ENCODE peak calls at places on chromosomes 13 and 19, in ten cellular contexts. M is tibial artery, S is thyroid gland, V is fibroblast of pulmonary artery, T is colonic mucosa, X is left ventricle myocardium inferior, P is dorsolateral prefrontal cortex, D is ovary, U is AG09309, K is retinal pigment epithelial cell. A is an unnamed sample.

GRCh38 chr19:6056801-6057650 is 53.3 kb downstream of the RFX2 start:
- DNase-seq in X (peak), P (peak), V (peak), D (peak), S (peak), U (peak), K (peak), T (peak), M (peak), A (peak)

GRCh38 chr13:76754414-76754813 is 131.8 kb downstream of the KCTD12 start:
- DNase-seq in V (peak), P (no peak), D (no peak), K (no peak), M (no peak), S (peak), T (no peak), X (no peak), U (no peak), A (no peak)

GRCh38 chr13:72963762-72964161 is 95.0 kb upstream of the KLF5 start:
- DNase-seq in M (no peak), X (no peak), U (no peak), T (no peak), V (no peak), K (no peak), S (no peak), D (no peak), P (no peak), A (no peak)

GRCh38 chr19:34832581-34833112 is 59.6 kb upstream of the ZNF599 start:
- DNase-seq in T (no peak), K (no peak), U (no peak), V (no peak), P (no peak), D (no peak), X (no peak), S (no peak), M (no peak), A (no peak)

GRCh38 chr13:35140321-35140720 is 198.3 kb downstream of the NBEA start:
- DNase-seq in K (no peak), S (no peak), M (no peak), X (no peak), U (no peak), P (no peak), V (no peak), D (no peak), T (no peak), A (no peak)

GRCh38 chr19:41588497-41589209 is 12.7 kb downstream of the CEACAM21 start:
- DNase-seq in K (no peak), M (no peak), X (no peak), V (peak), D (no peak), U (no peak), S (no peak), P (no peak), T (no peak), A (no peak)

GRCh38 chr13:101649490-101650126 is 197.1 kb downstream of the ITGBL1 start:
- DNase-seq in V (peak), M (no peak), D (no peak), S (no peak), U (no peak), P (no peak), K (peak), T (no peak), X (no peak), A (no peak)

GRCh38 chr19:40228863-40229262 is 2.4 kb upstream of the CCNP start:
- DNase-seq in X (no peak), K (no peak), P (no peak), V (no peak), U (no peak), T (no peak), M (no peak), D (no peak), S (no peak), A (no peak)

GRCh38 chr19:42191855-42192254 is 25.6 kb downstream of the DEDD2 start:
- DNase-seq in U (peak), D (no peak), T (peak), X (no peak), M (no peak), V (peak), P (no peak), K (no peak), S (no peak), A (no peak)

GRCh38 chr13:105774739-105775460 is 760.6 kb downstream of the EFNB2 start:
- DNase-seq in P (no peak), X (no peak), U (no peak), D (no peak), M (no peak), V (no peak), S (no peak), K (peak), T (no peak), A (no peak)

GRCh38 chr13:20997301-20998061 is 63.9 kb downstream of the LATS2 start:
- DNase-seq in P (no peak), T (no peak), V (peak), X (peak), M (no peak), U (peak), K (peak), S (no peak), D (no peak), A (no peak)

GRCh38 chr13:72643339-72643989 is 84.0 kb downstream of the MZT1 start:
- DNase-seq in S (peak), X (peak), D (no peak), K (no peak), T (peak), U (peak), P (peak), V (peak), M (no peak), A (no peak)

GRCh38 chr19:35149463-35149862 is 5.1 kb upstream of the FXYD5 start:
- DNase-seq in U (no peak), M (no peak), K (no peak), D (no peak), S (no peak), T (no peak), X (no peak), V (no peak), P (no peak), A (no peak)

GRCh38 chr19:10808937-10809655 is 26.9 kb downstream of the TMED1 start:
- DNase-seq in S (no peak), X (no peak), U (peak), M (no peak), K (no peak), D (no peak), T (no peak), P (no peak), V (peak), A (no peak)

GRCh38 chr13:100589178-100589725 is 663 bp upstream of the GGACT start:
- DNase-seq in X (no peak), P (no peak), T (no peak), S (no peak), M (no peak), D (no peak), V (no peak), K (no peak), U (no peak), A (no peak)

GRCh38 chr13:19597523-19597922 is 35.9 kb upstream of the MPHOSPH8 start:
- DNase-seq in T (no peak), X (no peak), V (no peak), P (no peak), D (no peak), U (peak), S (no peak), K (no peak), M (no peak), A (no peak)

GRCh38 chr19:35938282-35939224 is 2.4 kb downstream of the LRFN3 start:
- DNase-seq in D (no peak), U (no peak), X (no peak), K (no peak), M (no peak), V (no peak), T (no peak), S (no peak), P (no peak), A (peak)

GRCh38 chr19:27773318-27774094 is 1439.4 kb downstream of the UQCRFS1 start:
- DNase-seq in U (no peak), V (no peak), M (no peak), S (no peak), X (no peak), T (no peak), D (no peak), P (no peak), K (no peak), A (no peak)

GRCh38 chr13:48660356-48661076 is 6.8 kb downstream of the CYSLTR2 start:
- DNase-seq in X (no peak), U (no peak), V (no peak), M (no peak), D (peak), S (no peak), K (no peak), P (no peak), T (no peak), A (no peak)

GRCh38 chr13:54185785-54186184 is 1157.2 kb downstream of the OLFM4 start:
- DNase-seq in P (no peak), U (no peak), X (no peak), V (no peak), K (no peak), D (no peak), T (no peak), S (no peak), M (no peak), A (no peak)

GRCh38 chr19:42287017-42287825 is 14.7 kb upstream of the PRR19 start:
- DNase-seq in V (no peak), P (no peak), U (no peak), X (no peak), T (no peak), D (no peak), K (no peak), M (no peak), S (no peak), A (peak)

GRCh38 chr19:30884146-30884812 is 465.0 kb downstream of the TSHZ3 start:
- DNase-seq in V (no peak), M (no peak), D (no peak), X (no peak), K (no peak), S (no peak), U (no peak), T (no peak), P (no peak), A (no peak)

GRCh38 chr13:30354481-30355404 is 47.4 kb upstream of the KATNAL1 start:
- DNase-seq in T (no peak), P (peak), V (no peak), S (no peak), U (no peak), X (no peak), M (no peak), D (no peak), K (no peak), A (no peak)

GRCh38 chr19:1929051-1929742 is 11.8 kb upstream of the CSNK1G2 start:
- DNase-seq in P (peak), K (no peak), T (peak), U (no peak), V (peak), M (peak), X (peak), S (peak), D (peak), A (peak)

GRCh38 chr13:39405107-39405506 is 197.9 kb downstream of the LHFPL6 start:
- DNase-seq in P (no peak), S (no peak), M (no peak), U (no peak), K (no peak), V (no peak), X (no peak), T (no peak), D (no peak), A (no peak)

GRCh38 chr19:46850228-46851203 is at the start of gene AP2S1:
- DNase-seq in V (peak), K (peak), U (peak), D (peak), M (peak), P (peak), S (peak), T (peak), X (peak), A (peak)

GRCh38 chr19:46847528-46847927 is 3.1 kb downstream of the AP2S1 start:
- DNase-seq in P (no peak), S (no peak), D (no peak), K (no peak), M (peak), V (no peak), X (no peak), T (no peak), U (no peak), A (peak)

GRCh38 chr19:46845959-46846459 is 4.6 kb downstream of the AP2S1 start:
- DNase-seq in T (no peak), V (no peak), D (no peak), S (no peak), X (no peak), U (no peak), K (no peak), M (no peak), P (no peak), A (peak)

GRCh38 chr19:46849610-46850009 is 1.0 kb downstream of the AP2S1 start:
- DNase-seq in M (peak), S (no peak), V (no peak), D (no peak), P (no peak), U (no peak), X (no peak), K (no peak), T (no peak), A (peak)

DNA sequence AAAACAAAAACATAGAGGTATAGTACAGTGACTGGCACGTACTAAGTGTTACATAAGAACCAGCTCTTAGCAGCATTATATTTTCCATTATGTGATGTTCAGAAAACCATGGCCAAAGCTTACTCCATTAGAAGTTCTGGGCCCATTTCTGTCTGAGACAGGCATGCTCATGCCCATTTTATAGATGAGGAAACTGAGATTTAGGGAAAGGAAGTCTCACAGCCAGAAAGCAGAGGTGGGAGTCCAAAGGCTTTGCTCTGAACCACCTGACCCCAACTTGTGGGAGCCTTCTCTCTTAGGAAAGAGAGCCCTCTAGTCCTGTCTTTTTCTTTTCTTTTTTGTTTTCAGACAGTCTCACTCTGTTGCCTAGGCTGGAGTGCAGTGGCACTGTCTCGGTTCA is 2.3 kb downstream of the AP2S1 start:
- DNase-seq in X (no peak), M (no peak), V (no peak), S (no peak), P (no peak), U (no peak), T (no peak), D (no peak), K (no peak), A (no peak)
- H3K4me3 ChIP-seq in X (no peak), M (no peak), V (no peak), S (no peak), P (no peak), U (no peak), T (no peak), D (no peak), K (no peak), A (no peak)

GRCh38 chr13:40975441-40975840 is 43.7 kb downstream of the ELF1 start:
- DNase-seq in T (no peak), M (no peak), S (no peak), U (no peak), P (no peak), V (no peak), X (no peak), D (no peak), K (no peak), A (no peak)
- H3K4me3 ChIP-seq in T (no peak), M (no peak), S (no peak), U (no peak), P (no peak), V (no peak), X (no peak), D (no peak), K (no peak), A (no peak)

GRCh38 chr19:719636-720377 is 11.1 kb downstream of the PALM start:
- DNase-seq in K (no peak), X (no peak), P (no peak), T (no peak), M (no peak), S (no peak), V (no peak), D (peak), U (no peak), A (peak)

GRCh38 chr19:719081-719512 is 10.4 kb downstream of the PALM start:
- DNase-seq in D (peak), U (no peak), P (peak), V (peak), K (no peak), X (peak), S (no peak), M (peak), T (no peak), A (peak)

GRCh38 chr19:718251-719024 is 9.7 kb downstream of the PALM start:
- DNase-seq in S (no peak), U (no peak), V (no peak), D (peak), M (no peak), X (no peak), T (no peak), P (no peak), K (no peak), A (peak)

GRCh38 chr19:722553-723101 is 13.9 kb downstream of the PALM start:
- DNase-seq in U (no peak), M (no peak), D (peak), P (no peak), T (no peak), V (no peak), K (no peak), S (no peak), X (peak), A (peak)

DNA sequence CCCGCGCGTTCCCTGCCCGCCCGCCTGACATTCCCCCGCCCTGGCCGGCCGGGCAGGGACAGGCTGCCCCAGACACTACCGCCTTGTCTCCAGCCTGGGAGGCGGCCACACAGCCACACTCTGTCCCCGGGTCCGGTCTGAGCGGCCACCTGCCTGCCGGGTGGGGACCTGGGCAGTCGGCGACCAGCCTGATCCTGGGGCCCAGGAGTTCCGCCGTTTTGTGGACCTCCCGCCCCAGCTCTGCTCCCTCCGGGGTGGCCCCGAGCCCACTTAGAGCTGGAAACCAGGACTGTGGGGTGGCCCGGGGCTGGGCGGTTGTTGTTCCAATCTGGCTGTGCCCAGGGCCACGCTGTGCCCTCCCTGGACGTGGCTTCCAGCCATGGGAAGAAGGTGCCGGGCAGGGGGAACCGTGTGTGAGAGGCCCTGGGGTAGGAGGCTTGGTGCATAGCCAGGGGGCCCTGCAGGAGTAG is 12.0 kb downstream of the PALM start:
- DNase-seq in X (no peak), S (no peak), D (peak), U (no peak), K (no peak), T (no peak), P (peak), V (no peak), M (no peak), A (peak)
- H3K4me3 ChIP-seq in X (peak), S (no peak), D (no peak), U (no peak), K (no peak), T (no peak), P (peak), V (no peak), M (no peak), A (no peak)

GRCh38 chr13:42973581-42973980 is 18.5 kb downstream of the EPSTI1 start:
- DNase-seq in T (no peak), D (no peak), S (no peak), U (no peak), V (peak), K (no peak), P (no peak), M (no peak), X (no peak), A (no peak)

GRCh38 chr13:42969558-42970172 is 22.4 kb downstream of the EPSTI1 start:
- DNase-seq in K (peak), X (peak), M (peak), V (peak), D (peak), S (peak), U (no peak), T (peak), P (peak), A (peak)

GRCh38 chr13:42970824-42971669 is 21.0 kb downstream of the EPSTI1 start:
- DNase-seq in T (peak), M (no peak), S (peak), K (no peak), P (no peak), V (peak), U (no peak), D (no peak), X (no peak), A (no peak)

GRCh38 chr13:42968906-42969305 is 23.1 kb downstream of the EPSTI1 start:
- DNase-seq in M (no peak), P (no peak), D (no peak), U (no peak), S (peak), T (peak), K (no peak), V (no peak), X (no peak), A (no peak)

DNA sequence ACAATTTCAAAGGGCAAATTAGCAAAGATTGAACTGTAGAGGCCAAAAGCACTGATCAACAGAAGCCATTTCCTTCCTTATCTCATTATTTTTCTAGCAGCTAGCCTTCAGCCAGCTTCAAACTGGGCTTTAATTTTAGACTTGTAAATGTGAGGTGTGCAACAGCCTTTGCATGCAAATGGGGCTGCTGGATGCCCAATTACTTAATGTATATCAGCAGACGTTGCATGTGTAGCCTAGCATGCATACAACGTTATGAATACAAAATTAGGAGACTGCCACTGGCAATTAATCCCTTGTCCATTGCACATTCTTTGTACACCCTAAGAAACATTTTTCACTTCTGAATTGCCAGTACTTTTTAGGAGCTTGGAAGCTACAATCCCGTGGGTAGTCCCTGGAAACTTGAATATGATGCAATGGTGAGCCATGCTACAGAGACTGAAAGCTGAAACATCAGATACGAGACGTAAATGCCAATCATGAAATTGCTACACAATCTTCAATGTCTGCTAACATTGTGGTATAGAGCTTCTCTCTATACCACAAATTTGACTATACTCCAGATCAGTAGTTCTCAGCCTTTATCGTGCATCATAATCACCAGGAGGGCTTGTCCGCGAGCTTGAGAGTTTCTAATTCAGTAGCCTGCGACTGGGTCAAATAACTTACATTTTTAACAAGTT is 20.2 kb downstream of the EPSTI1 start:
- DNase-seq in P (no peak), M (no peak), D (no peak), X (no peak), U (peak), T (no peak), S (no peak), K (no peak), V (peak), A (no peak)
- H3K4me3 ChIP-seq in P (no peak), M (no peak), D (no peak), X (no peak), U (no peak), T (no peak), S (no peak), K (no peak), V (no peak), A (no peak)

DNA sequence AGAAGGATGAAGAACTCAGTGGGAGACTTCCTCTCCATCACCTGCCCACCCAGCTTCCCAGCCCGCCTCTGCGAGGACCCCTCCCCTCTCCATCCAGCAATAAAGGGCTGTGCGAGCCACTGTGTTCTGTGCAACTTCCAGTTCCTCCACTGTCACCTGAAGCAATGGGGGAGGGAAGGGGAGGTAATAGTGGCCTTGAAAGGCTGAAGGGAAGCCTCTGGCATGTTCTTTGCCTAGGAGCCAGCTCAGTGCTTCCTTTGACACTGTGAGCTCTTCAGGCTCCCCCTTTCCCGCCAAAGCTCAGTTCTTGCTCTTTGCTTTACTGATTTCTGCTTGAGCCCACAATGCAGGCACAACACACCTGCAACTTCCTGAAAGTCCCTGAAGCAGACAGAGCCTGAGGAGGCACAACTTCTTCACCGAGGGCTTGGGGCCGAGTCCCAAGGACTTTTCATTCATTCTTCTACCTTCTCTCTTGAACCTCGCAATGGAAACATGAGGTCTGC is 73.2 kb upstream of the DOCK9 start:
- DNase-seq in K (no peak), V (no peak), U (no peak), P (no peak), X (no peak), M (no peak), T (no peak), D (no peak), S (no peak), A (no peak)
- H3K4me3 ChIP-seq in K (no peak), V (no peak), U (no peak), P (no peak), X (no peak), M (no peak), T (no peak), D (no peak), S (no peak), A (no peak)

GRCh38 chr19:4908781-4909171 is 525 bp upstream of the UHRF1 start:
- DNase-seq in M (no peak), S (no peak), K (no peak), T (no peak), P (no peak), D (no peak), V (no peak), U (no peak), X (no peak), A (peak)
- H3K4me3 ChIP-seq in M (no peak), S (no peak), K (no peak), T (no peak), P (no peak), D (no peak), V (no peak), U (no peak), X (peak), A (no peak)

GRCh38 chr19:16067205-16067938 is 8.9 kb upstream of the TPM4 start:
- DNase-seq in P (no peak), S (no peak), U (peak), M (peak), X (no peak), T (peak), V (peak), D (peak), K (no peak), A (peak)
- H3K4me3 ChIP-seq in P (no peak), S (no peak), U (peak), M (peak), X (peak), T (peak), V (peak), D (peak), K (no peak), A (no peak)